ENCODE peak calls at places on chromosomes 11 and 22, in four cellular contexts. One of them, this sample, is unnamed.

GRCh38 chr11:67378544-67378943 is 5.1 kb upstream of the CLCF1 start:
- DNase-seq in neural progenitor cell: no peak
- DNase-seq in HFF-Myc: no peak
- DNase-seq in HL-60: no peak
- DNase-seq in this sample: no peak

GRCh38 chr22:44686873-44687600 is 15.0 kb upstream of the PRR5 start:
- DNase-seq in neural progenitor cell: no peak
- DNase-seq in HFF-Myc: no peak
- DNase-seq in HL-60: no peak
- DNase-seq in this sample: no peak

GRCh38 chr11:124661553-124661952 is 12.0 kb downstream of the SIAE start:
- DNase-seq in neural progenitor cell: no peak
- DNase-seq in HFF-Myc: no peak
- DNase-seq in HL-60: no peak
- DNase-seq in this sample: no peak

GRCh38 chr22:43381693-43382092 is 30.1 kb upstream of the MPPED1 start:
- DNase-seq in neural progenitor cell: no peak
- DNase-seq in HFF-Myc: no peak
- DNase-seq in HL-60: peak; percentile 47
- DNase-seq in this sample: no peak

GRCh38 chr11:75429902-75430691 is 2.9 kb downstream of the KLHL35 start:
- DNase-seq in neural progenitor cell: peak; percentile 87
- DNase-seq in HFF-Myc: no peak
- DNase-seq in HL-60: peak; percentile 58
- DNase-seq in this sample: no peak

GRCh38 chr11:111944139-111944538 is 7.0 kb downstream of the DIXDC1 start:
- DNase-seq in neural progenitor cell: no peak
- DNase-seq in HFF-Myc: no peak
- DNase-seq in HL-60: no peak
- DNase-seq in this sample: no peak

GRCh38 chr11:95734009-95734572 is 55.5 kb downstream of the FAM76B start:
- DNase-seq in neural progenitor cell: no peak
- DNase-seq in HFF-Myc: no peak
- DNase-seq in HL-60: no peak
- DNase-seq in this sample: peak; percentile 8

GRCh38 chr11:31560842-31561476 is 51.4 kb downstream of the ELP4 start:
- DNase-seq in neural progenitor cell: no peak
- DNase-seq in HFF-Myc: no peak
- DNase-seq in HL-60: no peak
- DNase-seq in this sample: no peak

GRCh38 chr22:30701872-30702271 is 7.2 kb downstream of the OSBP2 start:
- DNase-seq in neural progenitor cell: no peak
- DNase-seq in HFF-Myc: no peak
- DNase-seq in HL-60: no peak
- DNase-seq in this sample: no peak

GRCh38 chr11:35980646-35981402 is 37.0 kb downstream of the LDLRAD3 start:
- DNase-seq in neural progenitor cell: no peak
- DNase-seq in HFF-Myc: no peak
- DNase-seq in HL-60: no peak
- DNase-seq in this sample: no peak

GRCh38 chr11:67504950-67505561 is at the start of gene PITPNM1:
- DNase-seq in neural progenitor cell: peak; percentile 86
- DNase-seq in HFF-Myc: no peak
- DNase-seq in HL-60: peak; percentile 66
- DNase-seq in this sample: peak; percentile 81

GRCh38 chr11:62791501-62792192 is at the start of gene TMEM223:
- DNase-seq in neural progenitor cell: peak; percentile 90
- DNase-seq in HFF-Myc: no peak
- DNase-seq in HL-60: no peak
- DNase-seq in this sample: peak; percentile 87
- TF ChIP-seq CTCF in neural progenitor cell: peak; percentile 24
- TF ChIP-seq CTCF in HFF-Myc: no peak
- TF ChIP-seq CTCF in HL-60: no peak
- TF ChIP-seq CTCF in this sample: peak; percentile 35

GRCh38 chr11:79393362-79394043 is 47.3 kb downstream of the TENM4 start:
- DNase-seq in neural progenitor cell: peak; percentile 42
- DNase-seq in HFF-Myc: peak; percentile 4
- DNase-seq in HL-60: no peak
- DNase-seq in this sample: no peak
- TF ChIP-seq CTCF in neural progenitor cell: no peak
- TF ChIP-seq CTCF in HFF-Myc: no peak
- TF ChIP-seq CTCF in HL-60: no peak
- TF ChIP-seq CTCF in this sample: no peak

DNA sequence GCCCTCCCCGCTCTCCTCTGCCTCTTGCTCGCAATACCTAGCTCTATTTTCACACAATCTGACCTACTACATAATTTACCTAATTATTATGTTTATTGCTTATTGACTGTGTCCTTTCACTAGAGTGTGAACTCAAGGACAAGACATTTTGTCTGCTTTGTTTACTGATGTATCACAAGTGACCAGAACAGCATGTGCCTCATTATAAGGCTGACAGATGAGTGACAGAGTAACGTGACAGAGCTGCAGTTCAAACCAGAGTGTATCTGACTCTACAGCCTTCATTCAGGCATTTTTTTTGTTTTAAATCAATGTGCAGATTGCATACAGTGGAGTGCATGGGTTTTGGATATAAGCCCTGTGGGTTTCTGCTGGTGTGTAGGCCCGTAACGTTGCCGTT is 82.0 kb upstream of the RAB1B start:
- DNase-seq in neural progenitor cell: no peak
- DNase-seq in HFF-Myc: no peak
- DNase-seq in HL-60: no peak
- DNase-seq in this sample: no peak
- TF ChIP-seq CTCF in neural progenitor cell: no peak
- TF ChIP-seq CTCF in HFF-Myc: no peak
- TF ChIP-seq CTCF in HL-60: no peak
- TF ChIP-seq CTCF in this sample: no peak

GRCh38 chr11:108648528-108648885 is 16.4 kb upstream of the DDX10 start:
- DNase-seq in neural progenitor cell: no peak
- DNase-seq in HFF-Myc: no peak
- DNase-seq in HL-60: no peak
- DNase-seq in this sample: no peak
- TF ChIP-seq CTCF in neural progenitor cell: no peak
- TF ChIP-seq CTCF in HFF-Myc: no peak
- TF ChIP-seq CTCF in HL-60: no peak
- TF ChIP-seq CTCF in this sample: no peak

DNA sequence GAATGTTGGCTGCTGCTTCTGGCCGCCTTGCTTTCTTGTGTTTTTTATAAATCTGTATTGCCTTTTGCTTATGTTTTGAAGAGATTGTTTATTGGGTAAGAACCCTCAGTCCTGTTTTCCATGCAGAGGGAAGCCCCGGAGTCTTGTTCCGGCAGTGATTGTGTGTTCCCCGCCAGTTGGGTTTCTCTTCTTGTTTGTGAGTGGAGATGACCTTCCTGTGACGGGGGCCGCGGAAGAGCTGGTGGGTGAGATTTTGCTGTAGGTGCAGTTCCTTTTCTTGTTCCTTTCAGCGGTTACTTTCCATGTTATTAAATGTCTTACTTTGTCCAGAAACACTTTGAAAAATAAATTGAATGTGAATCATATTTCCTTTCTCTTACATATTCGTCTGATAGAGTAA is 8.3 kb downstream of the TBC1D22A start:
- DNase-seq in neural progenitor cell: no peak
- DNase-seq in HFF-Myc: no peak
- DNase-seq in HL-60: no peak
- DNase-seq in this sample: peak; percentile 29
- TF ChIP-seq CTCF in neural progenitor cell: no peak
- TF ChIP-seq CTCF in HFF-Myc: no peak
- TF ChIP-seq CTCF in HL-60: no peak
- TF ChIP-seq CTCF in this sample: no peak

DNA sequence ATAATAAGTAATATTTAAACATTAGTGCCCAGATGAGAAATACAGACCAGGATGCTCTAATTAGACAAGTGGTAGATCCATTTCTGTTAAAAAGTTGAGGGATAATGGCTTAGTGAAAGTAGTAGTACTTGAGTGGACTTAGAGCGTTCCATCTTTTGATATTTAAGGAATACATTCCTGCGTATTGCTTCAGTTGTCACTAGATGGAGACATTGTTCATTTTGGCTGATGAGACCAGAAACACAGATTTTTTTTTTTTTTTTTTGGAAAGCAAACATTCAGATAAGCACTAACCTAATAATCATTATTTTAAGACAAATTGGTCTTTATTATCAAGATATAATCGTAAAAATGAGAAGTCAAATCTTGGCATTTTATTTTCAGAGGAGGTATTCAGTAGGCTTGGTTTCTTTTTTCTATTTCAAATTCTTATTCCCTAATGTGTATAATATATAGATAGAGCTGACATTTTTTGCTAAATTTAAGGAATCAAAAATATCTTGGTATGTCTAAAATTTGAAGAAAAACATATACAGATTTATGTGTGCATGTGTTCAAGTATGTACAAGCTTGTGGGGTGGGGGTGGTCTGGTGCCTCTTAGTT is 92.9 kb downstream of the DYNC2H1 start:
- DNase-seq in neural progenitor cell: peak; percentile 29
- DNase-seq in HFF-Myc: no peak
- DNase-seq in HL-60: no peak
- DNase-seq in this sample: peak; percentile 23
- TF ChIP-seq CTCF in neural progenitor cell: peak; percentile 70
- TF ChIP-seq CTCF in HFF-Myc: peak; percentile 53
- TF ChIP-seq CTCF in HL-60: peak; percentile 9
- TF ChIP-seq CTCF in this sample: peak; percentile 83

DNA sequence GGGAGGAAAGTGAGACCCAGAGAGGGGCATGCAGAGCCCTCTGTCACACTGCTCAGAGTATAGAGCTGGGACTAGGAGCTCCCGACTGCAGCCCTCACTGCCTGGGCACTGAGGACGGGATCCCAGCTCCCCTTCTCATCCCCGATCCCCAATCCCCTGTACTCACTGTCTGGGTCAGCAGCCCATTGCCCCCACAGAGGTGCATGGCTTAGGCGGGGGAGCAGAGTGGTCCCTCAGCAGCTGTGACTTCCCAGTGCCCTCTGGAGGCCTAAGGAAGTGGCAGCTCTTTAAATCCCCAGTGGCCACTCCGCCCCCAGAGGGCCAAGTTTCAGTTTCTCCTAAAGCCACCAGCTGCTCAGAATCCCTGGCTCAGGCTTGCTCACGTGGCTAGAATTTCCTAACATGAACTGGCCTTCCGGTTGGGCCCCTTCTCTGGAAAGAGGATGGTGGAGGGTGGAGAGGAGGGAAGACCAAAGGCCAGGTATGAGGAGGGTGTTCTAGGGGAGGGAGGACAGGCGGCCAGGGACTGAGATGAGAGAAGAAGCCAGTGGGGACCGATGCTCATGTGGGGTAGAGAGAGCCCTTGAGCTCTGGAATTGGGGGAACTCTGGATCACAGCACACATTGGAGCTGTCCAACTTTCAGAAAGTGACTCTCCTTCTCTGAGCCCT is at the start of gene BATF2:
- DNase-seq in neural progenitor cell: peak; percentile 86
- DNase-seq in HFF-Myc: peak; percentile 66
- DNase-seq in HL-60: peak; percentile 52
- DNase-seq in this sample: peak; percentile 62
- TF ChIP-seq CTCF in neural progenitor cell: peak; percentile 63
- TF ChIP-seq CTCF in HFF-Myc: peak; percentile 54
- TF ChIP-seq CTCF in HL-60: peak; percentile 21
- TF ChIP-seq CTCF in this sample: peak; percentile 66